ENCODE peak calls at places on chromosomes 13 and 19, in ten cellular contexts. P is CD8-positive, alpha-beta T cell; Y is Peyer's patch; E is fibroblast of lung; U is body of pancreas; O is thoracic aorta; T is CD8-positive, alpha-beta memory T cell; V is H7; S is hepatocyte; D is heart left ventricle. X is an unnamed sample. For H3K36me3, the result is how much of the 10 kb centered on the place peaks cover.

GRCh38 chr13:81133066-81133465 is 792.1 kb upstream of the SPRY2 start:
- DNase-seq in P (no peak), Y (no peak), E (peak), U (no peak), O (no peak), T (no peak), V (no peak), S (no peak), D (no peak), X (peak)

GRCh38 chr13:98144501-98145350 is 1.8 kb downstream of the FARP1 start:
- DNase-seq in P (no peak), Y (no peak), E (peak), U (peak), O (no peak), T (no peak), V (peak), S (peak), D (no peak), X (peak)

GRCh38 chr19:33819875-33820781 is 23.5 kb downstream of the KCTD15 start:
- DNase-seq in P (peak), Y (peak), E (peak), U (peak), O (no peak), T (no peak), V (peak), S (peak), D (peak), X (peak)

GRCh38 chr19:41735071-41735623 is 20.2 kb upstream of the CEACAM6 start:
- DNase-seq in P (no peak), Y (no peak), E (no peak), U (no peak), O (no peak), T (no peak), V (no peak), S (no peak), D (no peak), X (no peak)

GRCh38 chr13:114143806-114144605 is 11.6 kb upstream of the RASA3 start:
- DNase-seq in P (peak), Y (peak), E (no peak), U (peak), O (no peak), T (peak), V (peak), S (peak), D (peak), X (no peak)

GRCh38 chr13:50290186-50290585 is 274.9 kb downstream of the KCNRG start:
- DNase-seq in P (no peak), Y (no peak), E (no peak), U (no peak), O (no peak), T (no peak), V (no peak), S (no peak), D (no peak), X (no peak)

GRCh38 chr13:27920677-27921420 is 1.0 kb downstream of the PDX1 start:
- DNase-seq in P (no peak), Y (peak), E (no peak), U (peak), O (no peak), T (no peak), V (peak), S (no peak), D (no peak), X (peak)

GRCh38 chr13:106796280-106797047 is 228.5 kb upstream of the ARGLU1 start:
- DNase-seq in P (no peak), Y (no peak), E (no peak), U (no peak), O (no peak), T (no peak), V (peak), S (no peak), D (no peak), X (peak)

GRCh38 chr13:71632721-71633120 is 234.3 kb downstream of the DACH1 start:
- DNase-seq in P (no peak), Y (no peak), E (no peak), U (no peak), O (no peak), T (no peak), V (no peak), S (no peak), D (no peak), X (no peak)

GRCh38 chr13:110197041-110197440 is 109.9 kb downstream of the COL4A1 start:
- DNase-seq in P (no peak), Y (no peak), E (no peak), U (no peak), O (no peak), T (no peak), V (no peak), S (peak), D (no peak), X (no peak)

GRCh38 chr13:28093871-28094270 is 6.5 kb downstream of the FLT3 start:
- DNase-seq in P (no peak), Y (no peak), E (no peak), U (no peak), O (no peak), T (no peak), V (no peak), S (no peak), D (no peak), X (no peak)

GRCh38 chr13:95154441-95154886 is 146.8 kb downstream of the ABCC4 start:
- DNase-seq in P (no peak), Y (no peak), E (peak), U (no peak), O (no peak), T (no peak), V (no peak), S (no peak), D (no peak), X (no peak)

GRCh38 chr13:79870766-79871165 is 389.8 kb downstream of the NDFIP2 start:
- DNase-seq in P (no peak), Y (no peak), E (peak), U (no peak), O (no peak), T (no peak), V (no peak), S (no peak), D (no peak), X (no peak)

GRCh38 chr13:112969692-112970338 is 801 bp downstream of the MCF2L start:
- DNase-seq in P (no peak), Y (no peak), E (no peak), U (no peak), O (no peak), T (no peak), V (peak), S (no peak), D (no peak), X (no peak)

GRCh38 chr19:662207-662961 is 630 bp downstream of the RNF126 start:
- DNase-seq in P (peak), Y (peak), E (peak), U (peak), O (no peak), T (peak), V (peak), S (peak), D (no peak), X (peak)

GRCh38 chr13:59409211-59409610 is 754.5 kb downstream of the DIAPH3 start:
- DNase-seq in P (no peak), Y (no peak), E (peak), U (peak), O (no peak), T (no peak), V (no peak), S (peak), D (peak), X (peak)

GRCh38 chr13:112842343-112842856 is 126.6 kb upstream of the MCF2L start:
- DNase-seq in P (no peak), Y (no peak), E (peak), U (no peak), O (no peak), T (no peak), V (peak), S (no peak), D (peak), X (peak)

GRCh38 chr13:113324336-113324882 is 27.4 kb downstream of the LAMP1 start:
- DNase-seq in P (no peak), Y (no peak), E (no peak), U (no peak), O (no peak), T (no peak), V (no peak), S (no peak), D (no peak), X (no peak)

GRCh38 chr13:87671824-87672603 is 843 bp downstream of the SLITRK5 start:
- DNase-seq in P (no peak), Y (peak), E (no peak), U (no peak), O (no peak), T (no peak), V (peak), S (peak), D (no peak), X (no peak)

GRCh38 chr19:46975918-46976782 is 43.5 kb upstream of the NPAS1 start:
- DNase-seq in P (no peak), Y (peak), E (peak), U (peak), O (peak), T (no peak), V (peak), S (peak), D (peak), X (peak)

GRCh38 chr13:39501711-39502324 is 101.2 kb downstream of the LHFPL6 start:
- DNase-seq in P (no peak), Y (no peak), E (peak), U (no peak), O (no peak), T (no peak), V (no peak), S (peak), D (peak), X (no peak)

GRCh38 chr19:38834104-38834490 is 2.5 kb upstream of the ECH1 start:
- DNase-seq in P (no peak), Y (no peak), E (no peak), U (no peak), O (no peak), T (no peak), V (no peak), S (no peak), D (no peak), X (no peak)

GRCh38 chr13:110108348-110109139 is 198.4 kb downstream of the COL4A1 start:
- DNase-seq in P (no peak), Y (no peak), E (peak), U (peak), O (peak), T (no peak), V (peak), S (peak), D (peak), X (peak)

GRCh38 chr19:19211499-19212432 is at the start of gene NCAN:
- DNase-seq in P (no peak), Y (no peak), E (no peak), U (no peak), O (no peak), T (no peak), V (peak), S (no peak), D (no peak), X (peak)

GRCh38 chr19:18306903-18307681 is 15.8 kb downstream of the LSM4 start:
- DNase-seq in P (peak), Y (peak), E (no peak), U (no peak), O (no peak), T (no peak), V (peak), S (no peak), D (no peak), X (no peak)

GRCh38 chr13:113648218-113648615 is 9.8 kb downstream of the ATP4B start:
- DNase-seq in P (no peak), Y (peak), E (no peak), U (no peak), O (no peak), T (peak), V (peak), S (no peak), D (peak), X (no peak)

GRCh38 chr19:19170053-19170945 is at the start of gene MEF2B:
- DNase-seq in P (peak), Y (peak), E (peak), U (peak), O (no peak), T (peak), V (peak), S (peak), D (peak), X (peak)

GRCh38 chr19:35736913-35737886 is 5.1 kb downstream of the IGFLR1 start:
- DNase-seq in P (no peak), Y (no peak), E (no peak), U (no peak), O (no peak), T (no peak), V (no peak), S (no peak), D (no peak), X (no peak)

GRCh38 chr19:412356-413355 is 3.7 kb upstream of the C2CD4C start:
- DNase-seq in P (no peak), Y (no peak), E (no peak), U (no peak), O (no peak), T (peak), V (peak), S (peak), D (no peak), X (no peak)

GRCh38 chr19:33905473-33905936 is 108.8 kb downstream of the KCTD15 start:
- DNase-seq in P (no peak), Y (no peak), E (peak), U (no peak), O (no peak), T (no peak), V (peak), S (peak), D (peak), X (peak)

GRCh38 chr13:22114630-22115311 is 443.9 kb downstream of the FGF9 start:
- DNase-seq in P (peak), Y (no peak), E (no peak), U (no peak), O (no peak), T (peak), V (no peak), S (no peak), D (no peak), X (peak)

GRCh38 chr13:75637101-75637774 is 1.1 kb downstream of the LMO7 start:
- DNase-seq in P (no peak), Y (no peak), E (no peak), U (no peak), O (no peak), T (no peak), V (peak), S (no peak), D (no peak), X (no peak)

GRCh38 chr19:12425501-12426274 is 15.1 kb downstream of the ZNF443 start:
- DNase-seq in P (no peak), Y (no peak), E (no peak), U (no peak), O (no peak), T (no peak), V (no peak), S (no peak), D (no peak), X (no peak)
- H3K36me3 ChIP-seq in P (under half), Y (under half), E (under half), U (under half), O (under half), T (under half), V (under half), S (under half), D (under half), X (under half)

DNA sequence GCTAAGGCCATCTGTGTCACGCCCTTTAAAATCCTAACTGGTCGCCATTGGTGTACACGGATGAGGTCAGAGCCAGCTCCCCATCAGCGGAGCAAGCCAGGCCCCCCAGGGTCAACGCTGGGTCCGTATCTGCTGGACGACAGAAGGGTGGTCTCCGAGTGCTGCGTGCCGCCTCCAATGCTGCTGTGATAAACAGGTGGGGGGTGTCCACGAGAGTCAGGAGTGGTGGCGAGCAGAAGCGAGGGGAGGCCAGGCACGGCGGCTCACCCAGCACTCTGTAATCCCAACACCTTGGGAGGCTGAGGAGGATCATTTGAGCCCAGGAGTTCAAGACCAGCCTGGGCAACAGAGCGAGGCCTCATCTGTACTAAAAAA is 30.8 kb upstream of the CACTIN start:
- DNase-seq in P (no peak), Y (no peak), E (no peak), U (no peak), O (no peak), T (no peak), V (no peak), S (no peak), D (no peak), X (no peak)
- H3K36me3 ChIP-seq in P (under half), Y (half or more), E (under half), U (under half), O (half or more), T (under half), V (under half), S (under half), D (half or more), X (under half)

DNA sequence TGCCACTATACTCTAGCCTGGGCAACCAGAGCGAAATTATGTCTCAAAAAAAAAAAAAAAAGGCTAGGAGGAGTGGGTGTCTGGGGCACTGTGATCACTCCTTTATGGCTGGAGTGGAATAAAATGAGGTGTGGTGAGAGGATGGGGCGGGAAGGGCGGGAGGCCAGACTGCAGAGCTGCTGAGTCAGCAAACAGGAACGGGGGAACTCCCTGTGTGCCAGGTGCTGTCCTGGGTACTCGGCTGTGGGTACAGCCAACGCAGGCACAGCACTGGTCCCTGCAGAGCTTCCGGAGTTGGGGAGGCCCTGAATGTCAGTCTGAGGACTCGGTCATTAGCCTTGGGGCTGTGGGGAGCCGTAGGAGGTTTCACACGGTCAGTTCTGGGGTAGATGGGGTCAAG is 5.7 kb downstream of the PRPF31 start:
- DNase-seq in P (no peak), Y (peak), E (no peak), U (no peak), O (no peak), T (no peak), V (no peak), S (no peak), D (no peak), X (no peak)
- H3K36me3 ChIP-seq in P (half or more), Y (half or more), E (under half), U (under half), O (half or more), T (under half), V (under half), S (under half), D (half or more), X (under half)

GRCh38 chr19:14719162-14719561 is 29.3 kb downstream of the ZNF333 start:
- DNase-seq in P (no peak), Y (no peak), E (no peak), U (no peak), O (no peak), T (no peak), V (no peak), S (no peak), D (no peak), X (no peak)
- H3K36me3 ChIP-seq in P (under half), Y (half or more), E (under half), U (under half), O (half or more), T (under half), V (under half), S (under half), D (half or more), X (under half)

DNA sequence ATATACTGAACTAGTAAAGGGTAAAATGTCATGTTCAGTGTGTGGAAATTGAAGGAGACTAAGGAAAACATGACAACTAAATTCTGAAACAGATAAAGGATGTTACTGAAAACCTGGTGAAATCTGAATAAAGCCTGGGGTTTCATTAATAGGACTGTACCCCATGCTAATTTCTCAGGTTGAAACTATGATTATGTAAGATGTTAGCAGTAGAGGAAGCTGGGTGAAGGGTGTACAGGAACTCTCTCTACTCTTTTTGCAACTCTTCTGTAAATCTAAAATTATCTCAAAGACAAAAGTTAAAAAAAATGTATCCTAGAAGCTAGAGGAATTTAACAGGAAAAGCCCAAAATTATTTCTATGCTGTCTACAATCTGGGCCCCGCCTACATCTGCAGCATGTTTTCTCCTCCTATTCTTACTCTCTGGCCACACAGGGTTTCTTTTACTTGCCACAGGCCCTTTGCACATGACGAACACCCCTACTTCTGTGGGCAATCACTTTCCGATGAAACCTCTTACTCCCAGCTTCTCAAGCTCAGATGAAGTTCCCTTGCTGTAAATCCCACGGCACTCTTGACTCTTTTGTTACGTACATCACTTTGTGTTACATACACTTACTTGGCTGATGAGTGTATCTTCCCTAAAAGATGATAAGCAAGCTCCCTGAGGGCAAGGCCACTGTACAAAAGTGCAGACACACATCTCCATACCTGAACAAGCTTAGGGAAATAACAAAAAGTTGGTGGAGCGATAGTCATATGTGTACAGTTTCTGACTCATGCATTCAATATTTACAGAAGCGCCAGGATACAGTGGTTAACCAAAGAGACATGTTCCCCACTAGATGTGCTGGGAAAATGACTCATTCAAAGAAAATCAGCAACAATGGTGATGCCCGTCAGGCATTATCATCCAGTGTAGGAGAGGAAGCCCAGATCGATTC is 32.6 kb downstream of the RUBCNL start:
- DNase-seq in P (no peak), Y (no peak), E (peak), U (no peak), O (no peak), T (no peak), V (no peak), S (no peak), D (no peak), X (peak)
- H3K36me3 ChIP-seq in P (under half), Y (under half), E (under half), U (under half), O (under half), T (under half), V (under half), S (under half), D (under half), X (under half)